ENCODE peak calls at places on chromosomes 11 and 22, in four cellular contexts. K, I, D and T are unnamed samples.

GRCh38 chr11:21374381-21374780 is 705.0 kb downstream of the NELL1 start:
- DNase-seq in D (no peak), K (no peak), I (no peak), T (no peak)

GRCh38 chr11:112118176-112118575 is 31.5 kb downstream of the SDHD start:
- DNase-seq in I (no peak), K (no peak), D (no peak), T (no peak)

GRCh38 chr11:47241740-47242400 is 6.7 kb downstream of the ACP2 start:
- DNase-seq in I (no peak), K (no peak), D (no peak), T (no peak)

GRCh38 chr11:129652828-129653227 is 162.8 kb upstream of the TMEM45B start:
- DNase-seq in I (no peak), K (no peak), D (no peak), T (no peak)

GRCh38 chr11:12750181-12750580 is 76.0 kb downstream of the TEAD1 start:
- DNase-seq in I (no peak), K (no peak), D (no peak), T (no peak)

GRCh38 chr11:44813401-44813800 is 86.6 kb downstream of the TSPAN18 start:
- DNase-seq in D (no peak), I (no peak), K (peak; percentile 48), T (no peak)

GRCh38 chr11:33125611-33126010 is 35.7 kb downstream of the CSTF3 start:
- DNase-seq in K (no peak), D (no peak), I (no peak), T (no peak)

GRCh38 chr11:92180226-92180625 is 44.4 kb upstream of the FAT3 start:
- DNase-seq in D (no peak), K (no peak), I (no peak), T (no peak)

GRCh38 chr11:69444381-69445130 is 36.9 kb upstream of the LINC01488 start:
- DNase-seq in D (no peak), K (peak; percentile 98), I (peak; percentile 85), T (no peak)

GRCh38 chr11:113401718-113402117 is 14.1 kb downstream of the ANKK1 start:
- DNase-seq in I (no peak), D (no peak), K (no peak), T (no peak)

GRCh38 chr11:34636127-34636526 is 15.2 kb downstream of the EHF start:
- DNase-seq in D (no peak), I (no peak), K (no peak), T (no peak)

GRCh38 chr11:121024989-121025388 is 1.1 kb downstream of the TBCEL start:
- DNase-seq in I (no peak), D (no peak), K (no peak), T (peak; percentile 12)

GRCh38 chr22:37904572-37905533 is 1.2 kb upstream of the MICALL1 start:
- DNase-seq in K (peak; percentile 44), I (peak; percentile 53), D (no peak), T (no peak)

GRCh38 chr11:29255401-29255800 is 761.4 kb downstream of the KCNA4 start:
- DNase-seq in I (no peak), D (no peak), K (no peak), T (no peak)

GRCh38 chr11:124801636-124802312 is 1.6 kb upstream of the MSANTD2 start:
- DNase-seq in K (no peak), I (no peak), D (no peak), T (no peak)

GRCh38 chr22:38162881-38163843 is 18.5 kb downstream of the PLA2G6 start:
- DNase-seq in I (no peak), K (no peak), D (no peak), T (no peak)

GRCh38 chr11:8733847-8734246 is 51.3 kb downstream of the RPL27A start:
- DNase-seq in K (no peak), I (no peak), D (no peak), T (no peak)

DNA sequence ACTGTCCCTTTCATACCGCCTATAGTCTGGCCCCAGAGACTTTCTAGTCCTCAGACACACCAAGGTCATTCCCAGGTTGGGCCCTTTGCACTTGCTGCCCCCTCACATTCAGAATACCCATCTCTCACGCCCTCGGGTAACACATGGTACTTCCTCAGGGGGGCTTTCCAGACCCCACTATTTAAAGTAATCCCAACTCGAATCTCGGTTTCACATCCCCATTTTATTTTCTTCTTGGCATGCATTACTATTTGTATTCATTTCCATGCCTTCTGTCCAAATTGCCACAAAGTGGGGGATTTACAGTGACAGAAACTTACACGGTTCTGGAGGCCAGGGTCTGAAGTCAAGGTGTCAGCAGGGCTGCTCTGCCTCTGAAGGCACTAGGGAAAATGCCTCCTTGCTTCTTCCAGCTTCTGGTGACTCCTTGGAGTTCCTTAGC is 15.0 kb downstream of the RCN1 start:
- DNase-seq in D (peak; percentile 81), I (no peak), K (no peak), T (no peak)
- TF ChIP-seq SPI1 in D (peak; percentile 96), I (no peak), K (no peak), T (peak; percentile 97)

GRCh38 chr11:67266424-67267187 is at the start of gene GRK2:
- DNase-seq in I (peak; percentile 92), K (peak; percentile 53), D (no peak), T (no peak)

GRCh38 chr11:67268684-67269268 is 2.5 kb downstream of the GRK2 start:
- DNase-seq in I (no peak), K (no peak), D (no peak), T (no peak)

GRCh38 chr11:67269401-67270255 is 3.4 kb downstream of the GRK2 start:
- DNase-seq in K (peak; percentile 73), D (no peak), I (no peak), T (no peak)

GRCh38 chr11:67267188-67268035 is 1.1 kb downstream of the GRK2 start:
- DNase-seq in I (no peak), K (peak; percentile 61), D (no peak), T (no peak)

DNA sequence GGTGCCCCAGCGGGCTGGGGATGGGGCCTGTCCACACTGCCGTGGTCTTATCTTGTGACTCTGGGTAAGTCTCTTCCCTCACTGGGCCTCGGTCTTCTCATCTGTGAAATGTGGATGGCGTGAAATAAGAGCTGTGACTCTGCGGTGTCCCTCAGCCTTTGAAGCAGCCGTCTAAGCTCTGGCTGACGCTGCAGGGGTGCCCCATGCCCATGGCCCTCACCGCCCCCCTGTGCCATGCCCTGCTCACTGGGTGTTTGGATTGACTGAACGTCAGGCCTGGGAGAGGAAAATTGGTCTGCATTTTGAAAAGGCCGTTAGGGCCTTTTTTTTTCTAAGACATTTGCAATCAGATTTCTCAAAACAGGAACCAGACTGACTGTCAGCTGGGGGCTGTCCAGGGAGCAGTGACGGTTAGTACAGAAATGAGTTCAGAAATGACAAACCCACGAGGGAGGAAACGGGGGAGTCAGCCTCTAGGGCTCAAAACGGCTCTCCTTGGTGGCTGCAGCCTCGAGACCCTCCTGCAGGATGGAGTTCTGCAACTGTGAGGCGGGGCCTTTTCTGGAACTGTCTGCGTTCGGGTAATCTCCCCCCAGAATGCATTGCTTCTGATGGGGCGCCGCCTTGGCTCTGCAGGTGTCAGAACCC is 1.9 kb downstream of the GRK2 start:
- DNase-seq in I (no peak), D (peak; percentile 78), K (peak; percentile 77), T (peak; percentile 78)
- TF ChIP-seq SPI1 in I (peak; percentile 36), D (peak; percentile 75), K (peak; percentile 81), T (peak; percentile 77)

GRCh38 chr22:29756341-29756740 is 10.5 kb downstream of the ZMAT5 start:
- DNase-seq in D (no peak), K (no peak), I (no peak), T (no peak)
- TF ChIP-seq SPI1 in D (no peak), K (no peak), I (no peak), T (no peak)

GRCh38 chr22:19873138-19873959 is 18.7 kb upstream of the GNB1L start:
- DNase-seq in D (no peak), I (no peak), K (no peak), T (peak; percentile 13)
- TF ChIP-seq SPI1 in D (no peak), I (no peak), K (no peak), T (no peak)